ENCODE peak calls at places on chromosomes 11 and 22, in four cellular contexts. Z is hepatocyte, L is mammary epithelial cell, E is fibroblast of lung. P is an unnamed sample. For H3K4me1, the result is how much of the 10 kb centered on the place peaks cover.

GRCh38 chr22:27456696-27457503 is 344.7 kb downstream of the MN1 start:
- DNase-seq in Z (peak), L (peak), E (peak), P (peak)

GRCh38 chr11:102831128-102831708 is 12.2 kb downstream of the MMP3 start:
- DNase-seq in Z (peak), L (no peak), E (peak), P (peak)

GRCh38 chr11:79328402-79328801 is 112.4 kb downstream of the TENM4 start:
- DNase-seq in Z (no peak), L (no peak), E (no peak), P (no peak)

GRCh38 chr11:10909141-10909883 is 51.5 kb upstream of the ZBED5 start:
- DNase-seq in Z (no peak), L (peak), E (peak), P (no peak)

GRCh38 chr22:17131686-17132085 is 10.5 kb upstream of the TMEM121B start:
- DNase-seq in Z (no peak), L (no peak), E (no peak), P (no peak)

GRCh38 chr11:118820412-118821357 is 29.7 kb upstream of the DDX6 start:
- DNase-seq in Z (peak), L (peak), E (peak), P (peak)

GRCh38 chr11:124167852-124168251 is 15.3 kb upstream of the OR10D3 start:
- DNase-seq in Z (no peak), L (no peak), E (no peak), P (no peak)

GRCh38 chr11:16982256-16982671 is 31.9 kb downstream of the PLEKHA7 start:
- DNase-seq in Z (no peak), L (no peak), E (no peak), P (no peak)

GRCh38 chr11:2481253-2481652 is 36.4 kb downstream of the KCNQ1 start:
- DNase-seq in Z (no peak), L (no peak), E (no peak), P (no peak)

GRCh38 chr11:114017723-114018122 is 41.8 kb upstream of the ZBTB16 start:
- DNase-seq in Z (no peak), L (peak), E (peak), P (no peak)

GRCh38 chr11:36657610-36658225 is 59.7 kb upstream of the RAG2 start:
- DNase-seq in Z (no peak), L (no peak), E (no peak), P (no peak)

GRCh38 chr11:133306019-133306418 is 226.3 kb downstream of the OPCML start:
- DNase-seq in Z (peak), L (peak), E (no peak), P (no peak)

GRCh38 chr11:20451568-20451967 is 64.1 kb downstream of the PRMT3 start:
- DNase-seq in Z (no peak), L (peak), E (no peak), P (no peak)

GRCh38 chr22:36360871-36361383 is 26.8 kb downstream of the MYH9 start:
- DNase-seq in Z (peak), L (no peak), E (peak), P (peak)

GRCh38 chr11:6608726-6609501 is 3.1 kb downstream of the TAF10 start:
- DNase-seq in Z (no peak), L (no peak), E (peak), P (no peak)

GRCh38 chr22:36998620-36999351 is 20.5 kb downstream of the TST start:
- DNase-seq in Z (no peak), L (peak), E (no peak), P (peak)

GRCh38 chr22:19965771-19966709 is 24.4 kb upstream of the TXNRD2 start:
- DNase-seq in Z (no peak), L (no peak), E (no peak), P (peak)

GRCh38 chr11:118623291-118623655 is 15.9 kb downstream of the PHLDB1 start:
- DNase-seq in Z (no peak), L (peak), E (peak), P (no peak)

GRCh38 chr11:1744137-1744878 is 6.1 kb downstream of the IFITM10 start:
- DNase-seq in Z (no peak), L (no peak), E (no peak), P (peak)

GRCh38 chr22:24153353-24153752 is 27.9 kb upstream of the SUSD2 start:
- DNase-seq in Z (peak), L (no peak), E (peak), P (no peak)

GRCh38 chr22:27241430-27242110 is 560.0 kb downstream of the MN1 start:
- DNase-seq in Z (peak), L (no peak), E (peak), P (peak)

GRCh38 chr11:70203749-70204465 is 811 bp downstream of the FADD start:
- DNase-seq in Z (peak), L (peak), E (peak), P (peak)

GRCh38 chr22:49355206-49355920 is 472.3 kb downstream of the BRD1 start:
- DNase-seq in Z (no peak), L (no peak), E (no peak), P (no peak)

GRCh38 chr11:23797624-23798419 is 699.0 kb upstream of the LUZP2 start:
- DNase-seq in Z (no peak), L (no peak), E (no peak), P (no peak)

GRCh38 chr22:50477923-50478322 is 3.1 kb upstream of the SBF1 start:
- DNase-seq in Z (no peak), L (no peak), E (no peak), P (no peak)

GRCh38 chr22:31750365-31751284 is 693 bp upstream of the PRR14L start:
- DNase-seq in Z (no peak), L (no peak), E (no peak), P (no peak)

GRCh38 chr11:64173616-64174355 is 7.9 kb upstream of the MACROD1 start:
- DNase-seq in Z (no peak), L (no peak), E (peak), P (peak)

GRCh38 chr11:46121724-46122477 is 647 bp upstream of the PHF21A start:
- DNase-seq in Z (peak), L (peak), E (peak), P (peak)

GRCh38 chr11:108135845-108136599 is 14.7 kb downstream of the ACAT1 start:
- DNase-seq in Z (no peak), L (peak), E (peak), P (no peak)

GRCh38 chr22:22362311-22362710 is 117.7 kb downstream of the VPREB1 start:
- DNase-seq in Z (no peak), L (no peak), E (no peak), P (no peak)

GRCh38 chr11:61978703-61979661 is 11.5 kb upstream of the FTH1 start:
- DNase-seq in Z (no peak), L (no peak), E (peak), P (no peak)

GRCh38 chr11:58530236-58530635 is 22.3 kb upstream of the OR5B21 start:
- DNase-seq in Z (no peak), L (no peak), E (no peak), P (no peak)

GRCh38 chr11:64959498-64959897 is 12.4 kb downstream of the MAJIN start:
- DNase-seq in Z (no peak), L (peak), E (no peak), P (no peak)

GRCh38 chr11:17473071-17473744 is 3.4 kb downstream of the ABCC8 start:
- DNase-seq in Z (peak), L (peak), E (no peak), P (peak)

GRCh38 chr11:65576867-65577755 is 1.3 kb downstream of the EHBP1L1 start:
- DNase-seq in Z (peak), L (peak), E (peak), P (peak)

GRCh38 chr22:44182591-44183588 is 2.2 kb downstream of the PARVG start:
- DNase-seq in Z (no peak), L (no peak), E (no peak), P (no peak)

GRCh38 chr22:43554694-43555365 is 143.0 kb downstream of the MPPED1 start:
- DNase-seq in Z (no peak), L (no peak), E (no peak), P (no peak)

GRCh38 chr11:18171377-18172000 is 1.1 kb upstream of the MRGPRX4 start:
- DNase-seq in Z (peak), L (peak), E (peak), P (peak)

GRCh38 chr11:32173435-32173834 is 82.6 kb downstream of the RCN1 start:
- DNase-seq in Z (peak), L (peak), E (peak), P (peak)

GRCh38 chr22:48722661-48723060 is 1105.0 kb downstream of the BRD1 start:
- DNase-seq in Z (no peak), L (no peak), E (no peak), P (peak)

DNA sequence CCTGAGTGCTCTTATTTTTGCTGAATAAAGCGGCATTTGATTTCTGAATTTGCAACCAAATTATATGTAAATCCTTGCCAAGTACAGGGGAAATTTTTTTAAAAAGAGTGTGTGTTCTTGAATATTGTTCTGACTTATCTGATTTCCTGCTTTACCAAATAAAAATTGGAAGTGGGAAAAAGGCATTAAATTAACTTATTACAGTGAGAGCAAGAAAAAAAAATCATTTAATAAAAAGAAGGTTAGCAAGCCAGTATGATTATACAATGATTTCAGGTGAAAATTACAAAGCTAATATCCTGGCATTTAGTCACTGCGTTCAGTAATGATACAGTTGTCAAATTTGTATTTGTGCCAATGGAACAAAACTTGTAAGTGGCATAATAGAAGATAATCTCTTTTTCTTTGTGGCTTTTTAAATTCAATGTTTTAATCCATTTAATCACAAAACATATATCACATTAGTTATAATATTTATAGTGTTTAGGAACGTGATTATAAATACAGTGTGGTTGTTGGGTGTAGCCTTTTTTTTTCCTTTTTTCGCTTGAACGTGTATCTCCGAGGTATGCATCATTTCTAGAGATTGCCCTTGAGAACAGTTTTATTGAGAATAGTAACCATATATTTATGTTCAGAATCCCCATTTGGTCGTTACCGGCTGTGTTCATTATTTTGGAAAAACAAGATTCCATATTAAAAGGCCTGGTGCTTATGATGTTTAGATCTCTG is 82.0 kb upstream of the PPARA start:
- DNase-seq in Z (no peak), L (no peak), E (peak), P (no peak)
- H3K4me2 ChIP-seq in Z (peak), L (peak), E (peak), P (peak)

GRCh38 chr11:66970371-66970807 is 4.7 kb upstream of the C11orf86 start:
- DNase-seq in Z (no peak), L (peak), E (no peak), P (no peak)
- H3K4me1 ChIP-seq in Z (under half), L (half or more), E (under half), P (under half)

GRCh38 chr11:27720277-27720830 is 20.1 kb upstream of the BDNF start:
- DNase-seq in Z (peak), L (peak), E (peak), P (peak)

GRCh38 chr11:27721505-27722116 is 21.4 kb upstream of the BDNF start:
- DNase-seq in Z (no peak), L (no peak), E (no peak), P (no peak)

GRCh38 chr11:27723685-27724084 is 23.4 kb upstream of the BDNF start:
- DNase-seq in Z (no peak), L (no peak), E (no peak), P (no peak)

GRCh38 chr11:27722117-27722844 is 22.0 kb upstream of the BDNF start:
- DNase-seq in Z (peak), L (peak), E (peak), P (peak)

DNA sequence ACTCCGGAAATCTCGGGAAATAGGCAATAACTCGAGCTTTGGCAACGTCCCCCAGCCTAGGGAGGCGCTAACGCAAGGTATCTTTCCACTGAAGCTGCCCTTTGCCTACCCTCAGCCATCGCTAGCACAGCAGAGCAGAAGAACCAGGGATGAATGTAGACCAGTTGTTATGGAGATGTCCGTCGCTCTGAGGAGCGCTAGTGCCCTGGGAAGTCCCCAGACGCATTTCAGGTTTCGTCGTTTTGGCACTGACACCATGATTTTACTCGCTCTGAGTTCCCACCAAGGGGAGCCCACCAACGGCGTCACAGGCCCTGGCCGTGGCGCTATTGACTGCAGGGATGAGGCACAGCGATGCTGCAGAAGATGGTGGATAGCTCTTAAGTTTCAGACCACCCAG is 22.7 kb upstream of the BDNF start:
- DNase-seq in Z (peak), L (no peak), E (peak), P (no peak)
- H3K4me3 ChIP-seq in Z (peak), L (no peak), E (peak), P (peak)

DNA sequence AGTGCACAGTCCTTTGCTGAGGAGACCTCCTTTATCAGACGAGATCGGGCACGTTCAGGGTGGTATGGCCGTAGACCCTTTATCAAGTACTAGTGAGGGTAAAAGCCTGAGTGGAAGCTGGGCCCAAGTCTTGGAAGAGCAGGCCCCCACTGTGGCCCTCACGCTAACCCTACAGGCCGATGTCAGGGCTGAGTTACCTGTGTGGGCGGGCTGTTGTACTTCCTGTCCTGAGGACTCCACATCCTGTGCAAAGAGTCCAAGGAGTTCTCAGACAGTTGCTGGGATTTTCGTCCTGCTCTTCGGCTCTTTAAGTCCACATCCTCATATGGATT is 34.9 kb downstream of the RPL27A start:
- DNase-seq in Z (no peak), L (no peak), E (no peak), P (no peak)
- H3K4me2 ChIP-seq in Z (peak), L (peak), E (peak), P (peak)

GRCh38 chr22:46464296-46464695 is 73.1 kb downstream of the CELSR1 start:
- DNase-seq in Z (no peak), L (no peak), E (no peak), P (no peak)
- H3K4me1 ChIP-seq in Z (under half), L (under half), E (under half), P (under half)

DNA sequence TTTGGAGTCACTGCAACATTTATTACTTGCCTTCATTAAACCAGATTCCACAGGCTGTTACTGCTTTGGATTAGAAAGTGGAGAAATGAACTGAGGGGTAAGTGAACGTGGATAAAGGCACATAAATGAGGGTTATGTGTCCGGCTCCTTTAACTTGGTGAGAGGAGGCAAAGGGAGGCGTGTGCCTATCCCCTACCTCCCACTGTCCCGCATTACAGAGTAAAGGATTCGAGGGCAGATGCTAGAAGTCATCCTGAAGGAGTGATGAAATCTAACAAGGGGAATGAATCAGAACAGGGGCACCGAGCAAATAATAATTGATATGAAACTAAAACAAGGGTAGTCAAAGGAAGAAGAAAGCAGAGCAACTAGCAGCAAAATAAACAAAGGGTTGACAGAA is 147.2 kb downstream of the GRIA4 start:
- DNase-seq in Z (no peak), L (no peak), E (no peak), P (no peak)
- H3K4me3 ChIP-seq in Z (no peak), L (no peak), E (no peak), P (no peak)

GRCh38 chr11:27281740-27282139 is 81.3 kb downstream of the CCDC34 start:
- DNase-seq in Z (no peak), L (no peak), E (no peak), P (no peak)
- H3K4me2 ChIP-seq in Z (no peak), L (no peak), E (peak), P (peak)

GRCh38 chr22:30197389-30197788 is 49.2 kb downstream of the LIF start:
- DNase-seq in Z (no peak), L (no peak), E (no peak), P (no peak)
- H3K4me1 ChIP-seq in Z (under half), L (under half), E (under half), P (under half)

P was measured in osteoblast.